ENCODE peak calls at places on chromosomes 16 and 17, in seven cellular contexts. Y, H, O, R, N, I and W are unnamed samples.

GRCh38 chr17:79562117-79562805 is 48.6 kb downstream of the RBFOX3 start:
- DNase-seq in Y (no peak), H (no peak), O (no peak), R (no peak), N (no peak), I (no peak), W (no peak)

GRCh38 chr16:11609474-11610120 is 22.9 kb upstream of the LITAF start:
- DNase-seq in Y (no peak), H (no peak), O (no peak), R (no peak), N (no peak), I (no peak), W (peak; percentile 96)

GRCh38 chr16:85234310-85235235 is 122.3 kb upstream of the CIBAR2 start:
- DNase-seq in Y (no peak), H (peak; percentile 11), O (peak; percentile 57), R (no peak), N (peak; percentile 79), I (peak; percentile 56), W (no peak)

GRCh38 chr16:84072014-84072413 is 29.4 kb upstream of the SLC38A8 start:
- DNase-seq in Y (no peak), H (no peak), O (no peak), R (no peak), N (no peak), I (no peak), W (no peak)

GRCh38 chr16:80250376-80250775 is 290.4 kb upstream of the DYNLRB2 start:
- DNase-seq in Y (no peak), H (no peak), O (no peak), R (no peak), N (no peak), I (no peak), W (no peak)

GRCh38 chr17:11336290-11336995 is 95.4 kb downstream of the SHISA6 start:
- DNase-seq in Y (no peak), H (no peak), O (no peak), R (no peak), N (no peak), I (no peak), W (no peak)

GRCh38 chr16:85523602-85524364 is 89.3 kb upstream of the GSE1 start:
- DNase-seq in Y (no peak), H (no peak), O (no peak), R (no peak), N (no peak), I (no peak), W (peak; percentile 51)

GRCh38 chr17:68019336-68019674 is 16.2 kb upstream of the KPNA2 start:
- DNase-seq in Y (no peak), H (no peak), O (no peak), R (no peak), N (no peak), I (no peak), W (no peak)

GRCh38 chr17:41691031-41691777 is 2.5 kb downstream of the EIF1 start:
- DNase-seq in Y (peak; percentile 40), H (no peak), O (no peak), R (no peak), N (no peak), I (no peak), W (no peak)

GRCh38 chr17:8250101-8250500 is 1.0 kb downstream of the PFAS start:
- DNase-seq in Y (no peak), H (no peak), O (no peak), R (no peak), N (no peak), I (no peak), W (peak; percentile 15)

GRCh38 chr16:59053911-59054310 is 319.8 kb upstream of the GOT2 start:
- DNase-seq in Y (no peak), H (no peak), O (no peak), R (no peak), N (no peak), I (no peak), W (no peak)

GRCh38 chr17:78573955-78574354 is 3.2 kb downstream of the DNAH17 start:
- DNase-seq in Y (no peak), H (no peak), O (no peak), R (no peak), N (no peak), I (no peak), W (no peak)

GRCh38 chr17:74181341-74181740 is 22.1 kb upstream of the RPL38 start:
- DNase-seq in Y (no peak), H (peak; percentile 21), O (no peak), R (no peak), N (no peak), I (no peak), W (no peak)

GRCh38 chr16:65049679-65050078 is 72.2 kb downstream of the CDH11 start:
- DNase-seq in Y (no peak), H (no peak), O (no peak), R (no peak), N (no peak), I (no peak), W (no peak)

GRCh38 chr16:57118461-57119084 is 26.2 kb downstream of the CPNE2 start:
- DNase-seq in Y (no peak), H (no peak), O (no peak), R (no peak), N (no peak), I (no peak), W (no peak)